ENCODE peak calls at places on chromosome 22, in five cellular contexts. K is endothelial cell of umbilical vein, L is suprapubic skin, Z is spleen, M is breast epithelium. W is an unnamed sample.

GRCh38 chr22:29751669-29752068 is 15.1 kb downstream of the ZMAT5 start:
- DNase-seq in K (no peak), L (no peak), Z (no peak), M (no peak), W (no peak)

GRCh38 chr22:43230983-43231723 is 44.2 kb upstream of the TTLL12 start:
- DNase-seq in K (peak), L (no peak), Z (peak), M (no peak), W (peak)

GRCh38 chr22:35257321-35258143 is at the start of gene HMGXB4:
- DNase-seq in K (peak), L (peak), Z (peak), M (peak), W (peak)

GRCh38 chr22:31956360-31956759 is 12.0 kb downstream of the YWHAH start:
- DNase-seq in K (no peak), L (no peak), Z (peak), M (no peak), W (no peak)

GRCh38 chr22:32803020-32803758 is 1.7 kb downstream of the TIMP3 start:
- DNase-seq in K (no peak), L (no peak), Z (no peak), M (no peak), W (no peak)

GRCh38 chr22:44575344-44576268 is 77.6 kb upstream of the RTL6 start:
- DNase-seq in K (no peak), L (no peak), Z (no peak), M (no peak), W (no peak)

GRCh38 chr22:43789452-43789851 is 22.7 kb downstream of the EFCAB6 start:
- DNase-seq in K (no peak), L (no peak), Z (no peak), M (no peak), W (no peak)

GRCh38 chr22:44455151-44455962 is 42.7 kb downstream of the RTL6 start:
- DNase-seq in K (no peak), L (peak), Z (peak), M (no peak), W (no peak)

GRCh38 chr22:21823740-21824438 is 43.6 kb downstream of the MAPK1 start:
- DNase-seq in K (peak), L (no peak), Z (no peak), M (no peak), W (no peak)

GRCh38 chr22:36387664-36387913 is 178 bp downstream of the MYH9 start:
- DNase-seq in K (no peak), L (no peak), Z (no peak), M (no peak), W (no peak)

GRCh38 chr22:37146507-37147180 is 3.1 kb downstream of the IL2RB start:
- DNase-seq in K (no peak), L (no peak), Z (peak), M (no peak), W (no peak)

GRCh38 chr22:31739795-31740201 is 10.1 kb downstream of the PRR14L start:
- DNase-seq in K (no peak), L (no peak), Z (no peak), M (no peak), W (no peak)

GRCh38 chr22:44600386-44600785 is 101.6 kb upstream of the PRR5 start:
- DNase-seq in K (no peak), L (no peak), Z (no peak), M (no peak), W (no peak)

GRCh38 chr22:43346521-43346929 is 3.4 kb upstream of the SCUBE1 start:
- DNase-seq in K (peak), L (peak), Z (peak), M (peak), W (peak)

GRCh38 chr22:43837666-43838065 is 24.6 kb downstream of the SULT4A1 start:
- DNase-seq in K (no peak), L (no peak), Z (no peak), M (no peak), W (no peak)

GRCh38 chr22:44968736-44969135 is 41.1 kb downstream of the PHF21B start:
- DNase-seq in K (no peak), L (no peak), Z (no peak), M (no peak), W (no peak)

GRCh38 chr22:30205281-30206115 is 41.1 kb downstream of the LIF start:
- DNase-seq in K (no peak), L (peak), Z (no peak), M (no peak), W (no peak)

GRCh38 chr22:44407404-44408226 is 90.4 kb downstream of the RTL6 start:
- DNase-seq in K (no peak), L (no peak), Z (peak), M (peak), W (no peak)

GRCh38 chr22:29230916-29231875 is 25.5 kb downstream of the EMID1 start:
- DNase-seq in K (no peak), L (no peak), Z (peak), M (no peak), W (no peak)

GRCh38 chr22:26822300-26822699 is 164.9 kb downstream of the MIAT start:
- DNase-seq in K (no peak), L (no peak), Z (no peak), M (no peak), W (no peak)

DNA sequence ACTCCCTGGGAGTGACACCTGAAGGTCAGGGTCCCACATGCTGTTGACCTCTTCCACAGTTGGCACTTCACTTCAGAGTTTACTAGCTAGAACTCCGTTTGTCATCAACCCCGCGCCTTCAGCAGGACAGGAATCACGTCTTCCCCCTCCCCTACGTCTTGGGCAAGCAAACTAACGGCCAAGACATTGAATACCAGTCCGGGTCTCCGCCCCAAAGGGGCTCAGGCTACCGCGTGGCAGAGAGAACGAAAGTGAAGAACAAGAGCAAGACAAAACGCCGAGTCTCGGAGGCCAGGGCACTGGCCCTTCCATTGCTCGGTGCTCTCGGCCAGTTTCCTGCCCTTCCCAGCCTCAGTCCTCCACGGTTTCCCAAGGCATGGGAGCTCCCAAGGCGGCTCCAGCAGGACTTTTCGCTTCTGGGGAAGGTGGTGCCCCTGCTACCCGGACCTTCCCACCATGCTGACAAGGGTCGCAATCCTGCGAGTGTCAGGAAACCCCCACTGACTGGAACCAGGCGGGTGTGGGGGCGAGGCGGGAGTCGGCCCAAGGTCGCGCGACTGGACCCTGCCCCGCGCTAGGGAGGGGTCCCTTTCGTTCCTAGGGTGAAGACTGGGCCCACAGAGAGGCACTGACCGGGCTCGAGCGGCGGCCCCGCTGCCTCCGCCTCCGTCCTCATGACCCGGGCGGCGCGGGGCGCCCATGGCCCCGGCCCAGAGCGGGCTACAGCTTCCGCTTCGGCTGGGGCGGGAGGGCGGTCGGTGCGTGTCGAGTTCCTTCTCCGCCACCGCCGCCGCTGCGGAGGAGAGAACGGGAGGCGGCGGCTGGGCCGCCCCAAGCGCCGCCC is at the start of gene GUCD1:
- DNase-seq in K (peak), L (no peak), Z (no peak), M (no peak), W (peak)
- TF ChIP-seq POLR2AphosphoS5 in K (peak), L (no peak), Z (peak), M (peak), W (no peak)

DNA sequence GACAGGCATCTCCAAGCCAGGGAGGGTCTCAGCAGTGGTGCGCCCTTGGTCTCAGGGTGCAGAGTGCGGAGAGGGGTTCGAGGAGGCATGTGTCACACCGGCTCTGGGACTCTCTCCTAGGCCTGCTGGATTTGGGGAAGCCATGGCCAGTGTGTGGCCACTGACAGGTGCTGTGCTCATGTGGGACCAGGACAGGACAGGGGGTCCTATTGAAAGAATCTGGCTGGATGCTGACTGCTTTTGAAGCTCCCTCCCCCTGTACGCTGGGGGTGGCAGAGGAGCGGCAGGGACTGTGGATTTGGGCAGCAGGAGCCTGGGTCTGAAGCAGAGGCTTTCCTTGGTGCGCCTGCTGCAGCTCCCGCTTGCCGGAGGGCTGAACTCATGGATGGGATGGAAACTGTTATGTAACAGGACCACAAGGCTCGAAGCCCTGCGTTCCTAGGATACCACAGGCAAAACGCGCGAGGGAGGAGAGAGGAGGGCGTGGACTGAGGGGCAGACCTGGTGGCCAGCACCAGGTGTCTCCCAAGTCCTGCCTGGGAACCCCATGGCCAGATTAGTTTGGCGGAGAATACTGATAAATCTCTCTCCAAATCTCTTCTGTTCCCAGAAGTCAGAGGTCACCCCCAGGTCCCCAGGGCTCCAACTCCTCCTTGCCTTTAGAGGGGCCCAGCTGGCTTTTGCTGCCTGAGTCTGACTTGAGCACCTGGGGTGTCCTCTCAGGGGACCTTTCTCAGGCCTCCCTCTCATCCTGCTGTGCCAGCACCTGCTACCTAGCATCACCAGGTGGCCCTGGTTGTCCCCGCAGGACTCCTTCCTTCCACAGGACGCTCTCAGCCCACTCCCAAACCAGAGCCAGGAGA is 13.8 kb upstream of the TEF start:
- DNase-seq in K (no peak), L (no peak), Z (no peak), M (no peak), W (peak)
- H3K4me3 ChIP-seq in K (no peak), L (peak), Z (peak), M (peak), W (peak)

DNA sequence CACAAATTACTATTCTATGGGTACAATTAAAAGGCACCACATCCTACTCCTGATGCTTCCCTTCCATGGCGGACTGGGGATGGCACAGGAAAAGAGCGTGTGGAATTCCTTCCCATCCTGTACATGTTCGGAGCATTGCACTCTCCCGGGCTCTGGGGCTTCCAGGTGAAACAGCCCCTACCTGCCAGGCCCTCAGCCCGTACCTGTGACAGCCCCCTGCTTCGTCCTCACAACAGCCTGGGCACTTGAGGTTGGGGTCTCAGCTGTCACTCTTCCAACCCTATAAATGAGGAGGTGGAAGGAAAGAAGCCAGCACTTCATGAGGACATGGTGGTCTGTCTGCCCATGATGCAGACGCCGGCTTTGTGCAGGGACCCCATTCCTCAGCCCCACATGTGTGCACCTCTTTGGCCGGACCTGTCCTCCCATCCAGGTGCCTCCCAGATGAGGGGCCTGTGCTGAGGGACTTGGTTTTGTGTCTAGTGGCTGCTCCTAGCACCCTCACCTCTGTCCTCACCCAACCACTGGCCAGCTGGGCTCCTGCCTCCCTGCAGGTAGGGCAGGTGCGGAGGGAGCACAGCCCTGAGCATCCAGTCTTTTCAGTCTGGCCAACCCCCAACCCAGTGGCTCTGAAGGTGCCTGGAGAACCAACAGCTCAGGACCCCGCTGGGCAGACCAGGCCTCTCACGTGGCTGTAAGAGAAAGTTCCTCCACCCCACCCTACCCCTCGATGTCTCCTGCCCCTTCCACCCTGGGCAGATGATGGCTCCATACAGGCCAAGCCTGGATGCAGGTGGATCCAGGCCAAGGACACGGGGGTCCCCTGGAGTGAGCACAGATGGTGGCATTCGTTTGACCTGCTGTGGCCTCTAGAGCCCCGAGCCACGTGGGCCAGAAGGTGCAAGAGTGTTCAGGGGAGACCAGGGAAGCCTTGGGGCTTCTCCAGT is 23.4 kb upstream of the WNT7B start:
- DNase-seq in K (no peak), L (no peak), Z (peak), M (no peak), W (no peak)
- TF ChIP-seq POLR2A in K (no peak), L (no peak), Z (no peak), M (no peak), W (no peak)

GRCh38 chr22:19626666-19627065 is 87.6 kb upstream of the SEPTIN5 start:
- DNase-seq in K (no peak), L (peak), Z (no peak), M (no peak), W (no peak)
- TF ChIP-seq POLR2AphosphoS5 in K (no peak), L (no peak), Z (no peak), M (no peak), W (no peak)

GRCh38 chr22:39252461-39253391 is 7.9 kb upstream of the PDGFB start:
- DNase-seq in K (peak), L (no peak), Z (no peak), M (no peak), W (no peak)
- H3K4me3 ChIP-seq in K (no peak), L (no peak), Z (no peak), M (peak), W (no peak)

GRCh38 chr22:23140385-23140784 is 1.4 kb downstream of the RSPH14 start:
- DNase-seq in K (no peak), L (no peak), Z (no peak), M (no peak), W (no peak)
- TF ChIP-seq POLR2A in K (no peak), L (no peak), Z (no peak), M (no peak), W (no peak)

DNA sequence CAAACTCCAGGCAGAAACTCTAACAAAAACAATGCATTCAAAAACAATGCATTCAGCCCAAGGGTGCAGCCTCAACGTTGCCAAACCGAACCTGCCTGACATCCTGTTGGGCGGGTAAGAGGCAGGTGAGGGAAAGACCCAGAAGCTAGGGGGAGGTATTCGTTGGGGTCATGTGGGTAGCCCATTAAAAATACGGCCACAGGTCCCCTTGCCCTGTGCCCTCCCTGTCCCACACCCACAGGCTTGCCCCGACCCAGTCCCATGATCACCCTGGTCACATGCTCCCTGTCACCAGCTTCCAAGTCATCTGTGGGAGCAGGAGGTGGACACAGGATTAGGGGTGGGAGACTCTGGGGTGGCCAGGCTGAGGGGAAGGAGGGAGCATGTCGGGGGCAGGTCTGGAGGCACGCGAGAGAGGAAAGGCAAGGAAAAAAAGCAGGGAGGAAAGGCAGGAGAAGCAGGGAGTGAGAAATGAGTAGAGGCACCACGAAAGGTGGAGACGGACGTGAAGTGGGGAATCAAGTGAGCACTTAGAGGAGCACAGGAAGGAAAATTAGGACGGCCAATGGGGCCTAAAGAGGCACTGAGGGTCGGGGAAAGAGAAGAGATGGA is 683 bp downstream of the PLA2G6 start:
- DNase-seq in K (peak), L (no peak), Z (peak), M (no peak), W (peak)
- TF ChIP-seq POLR2AphosphoS5 in K (no peak), L (no peak), Z (no peak), M (peak), W (peak)

GRCh38 chr22:50270302-50271010 is at the start of gene MAPK11:
- DNase-seq in K (peak), L (peak), Z (peak), M (peak), W (peak)

GRCh38 chr22:50272103-50272782 is 2.1 kb upstream of the MAPK11 start:
- DNase-seq in K (no peak), L (no peak), Z (no peak), M (no peak), W (no peak)

GRCh38 chr22:50271519-50271970 is 1.4 kb upstream of the MAPK11 start:
- DNase-seq in K (peak), L (no peak), Z (peak), M (no peak), W (peak)

GRCh38 chr22:50269573-50270301 is 443 bp downstream of the MAPK11 start:
- DNase-seq in K (peak), L (no peak), Z (peak), M (no peak), W (peak)

DNA sequence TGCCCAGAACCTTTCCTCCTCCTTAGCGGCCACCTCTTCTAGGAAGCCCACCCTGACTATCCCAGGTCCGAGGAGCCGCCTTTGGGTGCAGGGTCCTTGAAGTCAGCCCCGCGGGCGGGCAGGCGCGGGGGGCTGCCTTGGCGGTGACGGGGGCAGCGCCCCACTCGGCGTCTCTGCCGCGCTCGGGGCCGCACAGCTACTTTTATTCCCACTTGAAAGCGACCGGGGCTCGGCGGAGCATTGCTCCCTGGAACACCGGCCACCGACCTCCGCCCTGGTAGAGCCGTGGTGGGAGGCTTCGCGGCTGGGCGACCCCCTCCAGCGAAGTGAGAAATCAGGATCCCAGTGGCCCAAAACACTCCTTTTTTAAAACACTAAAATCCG is 823 bp upstream of the MAPK11 start:
- DNase-seq in K (no peak), L (no peak), Z (no peak), M (no peak), W (no peak)
- H3K4me3 ChIP-seq in K (peak), L (peak), Z (peak), M (peak), W (peak)

GRCh38 chr22:20437253-20438065 is at the start of gene SCARF2:
- DNase-seq in K (peak), L (no peak), Z (peak), M (no peak), W (no peak)
- TF ChIP-seq POLR2A in K (no peak), L (no peak), Z (no peak), M (no peak), W (no peak)